ENCODE peak calls at places on chromosomes 1 and 21, in nine cellular contexts. One of them, this sample, is unnamed.

GRCh38 chr1:29474274-29474824 is 238.0 kb downstream of the PTPRU start:
- DNase-seq in OCI-LY7: no peak
- DNase-seq in astrocyte: no peak
- DNase-seq in left lung: no peak
- DNase-seq in cardiac muscle cell: no peak
- DNase-seq in effector memory CD4-positive, alpha-beta T cell: no peak
- DNase-seq in IMR-90: no peak
- DNase-seq in iPS DF 6.9: no peak
- DNase-seq in RWPE2: no peak
- DNase-seq in this sample: no peak

GRCh38 chr1:217342105-217342504 is 288.8 kb downstream of the GPATCH2 start:
- DNase-seq in OCI-LY7: no peak
- DNase-seq in astrocyte: no peak
- DNase-seq in left lung: no peak
- DNase-seq in cardiac muscle cell: no peak
- DNase-seq in effector memory CD4-positive, alpha-beta T cell: no peak
- DNase-seq in IMR-90: no peak
- DNase-seq in iPS DF 6.9: no peak
- DNase-seq in RWPE2: no peak
- DNase-seq in this sample: no peak

GRCh38 chr1:202411421-202411820 is 62.9 kb downstream of the PPP1R12B start:
- DNase-seq in OCI-LY7: no peak
- DNase-seq in astrocyte: no peak
- DNase-seq in left lung: no peak
- DNase-seq in cardiac muscle cell: no peak
- DNase-seq in effector memory CD4-positive, alpha-beta T cell: no peak
- DNase-seq in IMR-90: no peak
- DNase-seq in iPS DF 6.9: no peak
- DNase-seq in RWPE2: no peak
- DNase-seq in this sample: no peak

GRCh38 chr1:165403835-165404482 is 41.0 kb downstream of the RXRG start:
- DNase-seq in OCI-LY7: peak; percentile 22
- DNase-seq in astrocyte: no peak
- DNase-seq in left lung: no peak
- DNase-seq in cardiac muscle cell: peak; percentile 57
- DNase-seq in effector memory CD4-positive, alpha-beta T cell: no peak
- DNase-seq in IMR-90: no peak
- DNase-seq in iPS DF 6.9: peak; percentile 29
- DNase-seq in RWPE2: no peak
- DNase-seq in this sample: no peak

GRCh38 chr1:72007312-72007711 is 275.0 kb downstream of the NEGR1 start:
- DNase-seq in OCI-LY7: no peak
- DNase-seq in astrocyte: no peak
- DNase-seq in left lung: no peak
- DNase-seq in cardiac muscle cell: no peak
- DNase-seq in effector memory CD4-positive, alpha-beta T cell: no peak
- DNase-seq in IMR-90: no peak
- DNase-seq in iPS DF 6.9: no peak
- DNase-seq in RWPE2: no peak
- DNase-seq in this sample: no peak

GRCh38 chr21:38170705-38171682 is 85.8 kb upstream of the KCNJ15 start:
- DNase-seq in OCI-LY7: no peak
- DNase-seq in astrocyte: peak; percentile 34
- DNase-seq in left lung: no peak
- DNase-seq in cardiac muscle cell: no peak
- DNase-seq in effector memory CD4-positive, alpha-beta T cell: no peak
- DNase-seq in IMR-90: peak; percentile 29
- DNase-seq in iPS DF 6.9: no peak
- DNase-seq in RWPE2: no peak
- DNase-seq in this sample: no peak

GRCh38 chr21:35338881-35339632 is 290.0 kb upstream of the RUNX1 start:
- DNase-seq in OCI-LY7: no peak
- DNase-seq in astrocyte: no peak
- DNase-seq in left lung: no peak
- DNase-seq in cardiac muscle cell: no peak
- DNase-seq in effector memory CD4-positive, alpha-beta T cell: no peak
- DNase-seq in IMR-90: no peak
- DNase-seq in iPS DF 6.9: no peak
- DNase-seq in RWPE2: no peak
- DNase-seq in this sample: no peak

GRCh38 chr21:41581592-41582228 is 73.8 kb upstream of the TMPRSS2 start:
- DNase-seq in OCI-LY7: no peak
- DNase-seq in astrocyte: no peak
- DNase-seq in left lung: no peak
- DNase-seq in cardiac muscle cell: no peak
- DNase-seq in effector memory CD4-positive, alpha-beta T cell: no peak
- DNase-seq in IMR-90: no peak
- DNase-seq in iPS DF 6.9: no peak
- DNase-seq in RWPE2: no peak
- DNase-seq in this sample: no peak

GRCh38 chr1:29123871-29124365 is at the start of gene TMEM200B:
- DNase-seq in OCI-LY7: no peak
- DNase-seq in astrocyte: no peak
- DNase-seq in left lung: no peak
- DNase-seq in cardiac muscle cell: peak; percentile 61
- DNase-seq in effector memory CD4-positive, alpha-beta T cell: no peak
- DNase-seq in IMR-90: no peak
- DNase-seq in iPS DF 6.9: no peak
- DNase-seq in RWPE2: no peak
- DNase-seq in this sample: no peak

GRCh38 chr21:31343680-31344480 is at the start of gene TIAM1:
- DNase-seq in OCI-LY7: no peak
- DNase-seq in astrocyte: peak; percentile 83
- DNase-seq in left lung: peak; percentile 76
- DNase-seq in cardiac muscle cell: peak; percentile 59
- DNase-seq in effector memory CD4-positive, alpha-beta T cell: no peak
- DNase-seq in IMR-90: peak; percentile 66
- DNase-seq in iPS DF 6.9: peak; percentile 29
- DNase-seq in RWPE2: no peak
- DNase-seq in this sample: peak; percentile 5

GRCh38 chr1:212285685-212286436 is 651 bp downstream of the PPP2R5A start:
- DNase-seq in OCI-LY7: peak; percentile 84
- DNase-seq in astrocyte: peak; percentile 22
- DNase-seq in left lung: peak; percentile 67
- DNase-seq in cardiac muscle cell: peak; percentile 70
- DNase-seq in effector memory CD4-positive, alpha-beta T cell: peak; percentile 59
- DNase-seq in IMR-90: peak; percentile 35
- DNase-seq in iPS DF 6.9: no peak
- DNase-seq in RWPE2: peak; percentile 42
- DNase-seq in this sample: peak; percentile 28

GRCh38 chr1:228980232-228980969 is 245.1 kb downstream of the RHOU start:
- DNase-seq in OCI-LY7: no peak
- DNase-seq in astrocyte: no peak
- DNase-seq in left lung: no peak
- DNase-seq in cardiac muscle cell: no peak
- DNase-seq in effector memory CD4-positive, alpha-beta T cell: no peak
- DNase-seq in IMR-90: peak; percentile 53
- DNase-seq in iPS DF 6.9: no peak
- DNase-seq in RWPE2: no peak
- DNase-seq in this sample: no peak

GRCh38 chr1:228983231-228983660 is 248.0 kb downstream of the RHOU start:
- DNase-seq in OCI-LY7: no peak
- DNase-seq in astrocyte: no peak
- DNase-seq in left lung: no peak
- DNase-seq in cardiac muscle cell: no peak
- DNase-seq in effector memory CD4-positive, alpha-beta T cell: no peak
- DNase-seq in IMR-90: no peak
- DNase-seq in iPS DF 6.9: no peak
- DNase-seq in RWPE2: no peak
- DNase-seq in this sample: no peak

GRCh38 chr1:228983661-228984060 is 248.4 kb downstream of the RHOU start:
- DNase-seq in OCI-LY7: no peak
- DNase-seq in astrocyte: no peak
- DNase-seq in left lung: no peak
- DNase-seq in cardiac muscle cell: no peak
- DNase-seq in effector memory CD4-positive, alpha-beta T cell: no peak
- DNase-seq in IMR-90: no peak
- DNase-seq in iPS DF 6.9: no peak
- DNase-seq in RWPE2: no peak
- DNase-seq in this sample: no peak

GRCh38 chr1:228984107-228984506 is 248.8 kb downstream of the RHOU start:
- DNase-seq in OCI-LY7: no peak
- DNase-seq in astrocyte: no peak
- DNase-seq in left lung: no peak
- DNase-seq in cardiac muscle cell: no peak
- DNase-seq in effector memory CD4-positive, alpha-beta T cell: no peak
- DNase-seq in IMR-90: no peak
- DNase-seq in iPS DF 6.9: no peak
- DNase-seq in RWPE2: no peak
- DNase-seq in this sample: no peak

DNA sequence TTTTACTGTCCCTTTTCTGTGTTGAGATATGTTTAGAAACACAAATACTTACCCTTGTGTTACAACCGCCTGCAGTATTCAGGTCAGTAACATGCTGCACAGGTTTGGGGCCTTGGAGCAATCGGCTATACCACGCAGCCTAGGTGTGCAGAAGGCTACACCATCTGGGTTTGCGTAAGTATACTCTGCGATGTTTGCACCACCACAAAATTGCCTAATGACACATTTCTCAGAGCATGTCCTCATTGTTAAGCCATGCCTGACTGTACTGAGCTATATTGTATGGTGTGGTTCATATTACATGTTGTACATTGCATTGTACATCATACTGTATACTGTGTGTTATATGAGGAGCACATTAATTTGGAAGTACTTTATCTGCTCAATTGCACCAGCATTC is 247.4 kb downstream of the RHOU start:
- DNase-seq in OCI-LY7: no peak
- DNase-seq in astrocyte: no peak
- DNase-seq in left lung: no peak
- DNase-seq in cardiac muscle cell: no peak
- DNase-seq in effector memory CD4-positive, alpha-beta T cell: no peak
- DNase-seq in IMR-90: no peak
- DNase-seq in iPS DF 6.9: no peak
- DNase-seq in RWPE2: no peak
- DNase-seq in this sample: no peak
- H3K4me1 ChIP-seq in OCI-LY7: no peaks in the 10 kb centered on the region
- H3K4me1 ChIP-seq in astrocyte: no peaks in the 10 kb centered on the region
- H3K4me1 ChIP-seq in left lung: peaks cover 45% of the 10 kb centered on the region
- H3K4me1 ChIP-seq in cardiac muscle cell: no peaks in the 10 kb centered on the region
- H3K4me1 ChIP-seq in effector memory CD4-positive, alpha-beta T cell: no peaks in the 10 kb centered on the region
- H3K4me1 ChIP-seq in IMR-90: peaks cover 10% of the 10 kb centered on the region
- H3K4me1 ChIP-seq in iPS DF 6.9: peaks cover 8% of the 10 kb centered on the region
- H3K4me1 ChIP-seq in RWPE2: no peaks in the 10 kb centered on the region
- H3K4me1 ChIP-seq in this sample: peaks cover 31% of the 10 kb centered on the region

DNA sequence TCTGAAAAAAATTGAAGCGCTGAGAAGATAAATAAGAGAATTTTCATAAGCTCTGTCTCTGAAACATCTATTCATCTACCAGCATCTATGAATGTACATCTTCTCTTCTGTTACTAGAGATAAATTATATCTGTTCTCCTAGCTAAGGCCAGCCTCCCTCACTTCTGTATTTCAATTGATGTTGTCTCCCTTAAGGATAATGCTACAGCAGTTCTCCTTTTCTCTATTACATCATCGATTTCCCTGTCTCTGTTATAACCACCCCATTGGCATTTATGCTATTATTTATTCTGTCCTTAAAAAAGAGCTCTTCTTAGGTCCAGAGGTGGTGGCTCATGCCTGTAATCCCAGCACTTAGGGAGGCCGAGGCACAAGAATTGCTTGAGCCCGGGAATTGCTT is 42.9 kb upstream of the TMCO2 start:
- DNase-seq in OCI-LY7: no peak
- DNase-seq in astrocyte: no peak
- DNase-seq in left lung: no peak
- DNase-seq in cardiac muscle cell: no peak
- DNase-seq in effector memory CD4-positive, alpha-beta T cell: no peak
- DNase-seq in IMR-90: no peak
- DNase-seq in iPS DF 6.9: no peak
- DNase-seq in RWPE2: no peak
- DNase-seq in this sample: no peak
- H3K36me3 ChIP-seq in OCI-LY7: peaks cover 75% of the 10 kb centered on the region
- H3K36me3 ChIP-seq in astrocyte: peaks cover 8% of the 10 kb centered on the region
- H3K36me3 ChIP-seq in left lung: no peaks in the 10 kb centered on the region
- H3K36me3 ChIP-seq in cardiac muscle cell: peaks cover 17% of the 10 kb centered on the region
- H3K36me3 ChIP-seq in effector memory CD4-positive, alpha-beta T cell: peaks cover 39% of the 10 kb centered on the region
- H3K36me3 ChIP-seq in IMR-90: peaks cover 6% of the 10 kb centered on the region
- H3K36me3 ChIP-seq in iPS DF 6.9: no peaks in the 10 kb centered on the region
- H3K36me3 ChIP-seq in RWPE2: peaks cover 64% of the 10 kb centered on the region
- H3K36me3 ChIP-seq in this sample: peaks cover 2% of the 10 kb centered on the region

GRCh38 chr1:11026903-11027302 is 14.4 kb downstream of the TARDBP start:
- DNase-seq in OCI-LY7: no peak
- DNase-seq in astrocyte: no peak
- DNase-seq in left lung: no peak
- DNase-seq in cardiac muscle cell: no peak
- DNase-seq in effector memory CD4-positive, alpha-beta T cell: no peak
- DNase-seq in IMR-90: no peak
- DNase-seq in iPS DF 6.9: no peak
- DNase-seq in RWPE2: no peak
- DNase-seq in this sample: no peak
- H3K4me3 ChIP-seq in OCI-LY7: no peak overlapping the region
- H3K4me3 ChIP-seq in astrocyte: no peak overlapping the region
- H3K4me3 ChIP-seq in left lung: no peak overlapping the region
- H3K4me3 ChIP-seq in cardiac muscle cell: no peak overlapping the region
- H3K4me3 ChIP-seq in effector memory CD4-positive, alpha-beta T cell: no peak overlapping the region
- H3K4me3 ChIP-seq in IMR-90: no peak overlapping the region
- H3K4me3 ChIP-seq in iPS DF 6.9: no peak overlapping the region
- H3K4me3 ChIP-seq in RWPE2: no peak overlapping the region
- H3K4me3 ChIP-seq in this sample: no peak overlapping the region

GRCh38 chr1:39413902-39414528 is 77.4 kb upstream of the BMP8A start:
- DNase-seq in OCI-LY7: no peak
- DNase-seq in astrocyte: no peak
- DNase-seq in left lung: no peak
- DNase-seq in cardiac muscle cell: no peak
- DNase-seq in effector memory CD4-positive, alpha-beta T cell: no peak
- DNase-seq in IMR-90: no peak
- DNase-seq in iPS DF 6.9: no peak
- DNase-seq in RWPE2: no peak
- DNase-seq in this sample: no peak

GRCh38 chr1:39411526-39411925 is 79.9 kb upstream of the BMP8A start:
- DNase-seq in OCI-LY7: no peak
- DNase-seq in astrocyte: no peak
- DNase-seq in left lung: no peak
- DNase-seq in cardiac muscle cell: no peak
- DNase-seq in effector memory CD4-positive, alpha-beta T cell: no peak
- DNase-seq in IMR-90: peak; percentile 71
- DNase-seq in iPS DF 6.9: no peak
- DNase-seq in RWPE2: no peak
- DNase-seq in this sample: no peak

GRCh38 chr1:39412079-39412478 is 79.4 kb upstream of the BMP8A start:
- DNase-seq in OCI-LY7: no peak
- DNase-seq in astrocyte: no peak
- DNase-seq in left lung: no peak
- DNase-seq in cardiac muscle cell: no peak
- DNase-seq in effector memory CD4-positive, alpha-beta T cell: no peak
- DNase-seq in IMR-90: no peak
- DNase-seq in iPS DF 6.9: no peak
- DNase-seq in RWPE2: no peak
- DNase-seq in this sample: no peak

GRCh38 chr1:39410915-39411436 is 80.5 kb upstream of the BMP8A start:
- DNase-seq in OCI-LY7: peak; percentile 80
- DNase-seq in astrocyte: peak; percentile 88
- DNase-seq in left lung: peak; percentile 82
- DNase-seq in cardiac muscle cell: peak; percentile 95
- DNase-seq in effector memory CD4-positive, alpha-beta T cell: peak; percentile 28
- DNase-seq in IMR-90: peak; percentile 94
- DNase-seq in iPS DF 6.9: no peak
- DNase-seq in RWPE2: peak; percentile 73
- DNase-seq in this sample: no peak

DNA sequence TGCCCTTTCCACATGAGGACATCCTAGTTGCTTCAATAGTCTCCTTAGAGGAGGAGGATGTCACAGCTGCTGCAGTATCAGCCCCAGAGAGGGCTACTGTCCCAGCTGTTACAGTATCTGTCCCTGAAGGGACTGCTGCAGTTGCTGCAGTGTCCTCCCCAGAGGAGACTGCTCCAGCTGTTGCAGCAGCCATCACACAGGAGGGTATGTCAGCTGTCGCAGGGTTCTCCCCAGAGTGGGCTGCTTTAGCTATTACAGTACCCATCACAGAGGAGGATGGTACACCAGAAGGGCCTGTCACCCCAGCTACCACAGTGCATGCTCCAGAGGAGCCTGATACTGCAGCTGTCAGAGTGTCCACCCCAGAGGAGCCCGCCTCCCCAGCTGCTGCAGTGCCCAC is 78.5 kb upstream of the BMP8A start:
- DNase-seq in OCI-LY7: no peak
- DNase-seq in astrocyte: no peak
- DNase-seq in left lung: no peak
- DNase-seq in cardiac muscle cell: no peak
- DNase-seq in effector memory CD4-positive, alpha-beta T cell: no peak
- DNase-seq in IMR-90: no peak
- DNase-seq in iPS DF 6.9: no peak
- DNase-seq in RWPE2: no peak
- DNase-seq in this sample: no peak
- H3K4me1 ChIP-seq in OCI-LY7: peaks cover 26% of the 10 kb centered on the region
- H3K4me1 ChIP-seq in astrocyte: peaks cover 67% of the 10 kb centered on the region
- H3K4me1 ChIP-seq in left lung: peaks cover 75% of the 10 kb centered on the region
- H3K4me1 ChIP-seq in cardiac muscle cell: peaks cover 21% of the 10 kb centered on the region
- H3K4me1 ChIP-seq in effector memory CD4-positive, alpha-beta T cell: peaks cover 14% of the 10 kb centered on the region
- H3K4me1 ChIP-seq in IMR-90: peaks cover 30% of the 10 kb centered on the region
- H3K4me1 ChIP-seq in iPS DF 6.9: peaks cover 3% of the 10 kb centered on the region
- H3K4me1 ChIP-seq in RWPE2: peaks cover 32% of the 10 kb centered on the region
- H3K4me1 ChIP-seq in this sample: peaks cover 35% of the 10 kb centered on the region

This sample was measured in thoracic aorta.